ENCODE peak calls at places on chromosomes 6 and 20, in six cellular contexts. One of them, this sample, is unnamed. For H3K4me1, the result is how much of the 10 kb centered on the place peaks cover.

GRCh38 chr20:57374931-57375651 is 16.1 kb upstream of the RBM38 start:
- DNase-seq in aorta: peak
- DNase-seq in lower lobe of right lung: no peak
- DNase-seq in right cardiac atrium: no peak
- DNase-seq in prostate gland: no peak
- DNase-seq in MM.1S: no peak
- DNase-seq in this sample: peak

GRCh38 chr6:48098923-48099322 is 12.1 kb downstream of the PTCHD4 start:
- DNase-seq in aorta: no peak
- DNase-seq in lower lobe of right lung: no peak
- DNase-seq in right cardiac atrium: no peak
- DNase-seq in prostate gland: no peak
- DNase-seq in MM.1S: no peak
- DNase-seq in this sample: no peak

GRCh38 chr6:143592335-143592734 is 80.8 kb upstream of the FUCA2 start:
- DNase-seq in aorta: no peak
- DNase-seq in lower lobe of right lung: no peak
- DNase-seq in right cardiac atrium: no peak
- DNase-seq in prostate gland: no peak
- DNase-seq in MM.1S: no peak
- DNase-seq in this sample: no peak

GRCh38 chr6:113073611-113074191 is 726.6 kb downstream of the RFPL4B start:
- DNase-seq in aorta: no peak
- DNase-seq in lower lobe of right lung: no peak
- DNase-seq in right cardiac atrium: no peak
- DNase-seq in prostate gland: no peak
- DNase-seq in MM.1S: no peak
- DNase-seq in this sample: no peak

GRCh38 chr6:53811746-53812145 is 16.9 kb downstream of the LRRC1 start:
- DNase-seq in aorta: no peak
- DNase-seq in lower lobe of right lung: no peak
- DNase-seq in right cardiac atrium: no peak
- DNase-seq in prostate gland: no peak
- DNase-seq in MM.1S: peak
- DNase-seq in this sample: no peak

GRCh38 chr6:16929814-16930213 is 168.6 kb upstream of the ATXN1 start:
- DNase-seq in aorta: no peak
- DNase-seq in lower lobe of right lung: no peak
- DNase-seq in right cardiac atrium: no peak
- DNase-seq in prostate gland: no peak
- DNase-seq in MM.1S: no peak
- DNase-seq in this sample: no peak

GRCh38 chr20:64268180-64268579 is 12.6 kb downstream of the PCMTD2 start:
- DNase-seq in aorta: no peak
- DNase-seq in lower lobe of right lung: no peak
- DNase-seq in right cardiac atrium: peak
- DNase-seq in prostate gland: no peak
- DNase-seq in MM.1S: no peak
- DNase-seq in this sample: no peak

GRCh38 chr20:34079818-34080217 is 32.2 kb downstream of the EIF2S2 start:
- DNase-seq in aorta: no peak
- DNase-seq in lower lobe of right lung: no peak
- DNase-seq in right cardiac atrium: no peak
- DNase-seq in prostate gland: no peak
- DNase-seq in MM.1S: no peak
- DNase-seq in this sample: no peak

GRCh38 chr6:80366721-80367120 is 260.2 kb downstream of the BCKDHB start:
- DNase-seq in aorta: no peak
- DNase-seq in lower lobe of right lung: no peak
- DNase-seq in right cardiac atrium: peak
- DNase-seq in prostate gland: no peak
- DNase-seq in MM.1S: no peak
- DNase-seq in this sample: no peak

GRCh38 chr6:94323853-94324252 is 904.5 kb upstream of the EPHA7 start:
- DNase-seq in aorta: no peak
- DNase-seq in lower lobe of right lung: no peak
- DNase-seq in right cardiac atrium: no peak
- DNase-seq in prostate gland: no peak
- DNase-seq in MM.1S: no peak
- DNase-seq in this sample: no peak

GRCh38 chr6:1336246-1336843 is 24.4 kb downstream of the FOXQ1 start:
- DNase-seq in aorta: no peak
- DNase-seq in lower lobe of right lung: no peak
- DNase-seq in right cardiac atrium: no peak
- DNase-seq in prostate gland: peak
- DNase-seq in MM.1S: peak
- DNase-seq in this sample: no peak

GRCh38 chr20:22394583-22394982 is 189.8 kb downstream of the FOXA2 start:
- DNase-seq in aorta: no peak
- DNase-seq in lower lobe of right lung: no peak
- DNase-seq in right cardiac atrium: no peak
- DNase-seq in prostate gland: no peak
- DNase-seq in MM.1S: no peak
- DNase-seq in this sample: no peak

GRCh38 chr6:77341058-77341986 is 122.0 kb downstream of the HTR1B start:
- DNase-seq in aorta: no peak
- DNase-seq in lower lobe of right lung: no peak
- DNase-seq in right cardiac atrium: peak
- DNase-seq in prostate gland: no peak
- DNase-seq in MM.1S: no peak
- DNase-seq in this sample: no peak

GRCh38 chr6:163381118-163381751 is 33.3 kb upstream of the QKI start:
- DNase-seq in aorta: no peak
- DNase-seq in lower lobe of right lung: no peak
- DNase-seq in right cardiac atrium: no peak
- DNase-seq in prostate gland: no peak
- DNase-seq in MM.1S: no peak
- DNase-seq in this sample: no peak

GRCh38 chr6:130928993-130929678 is 101.9 kb downstream of the SMLR1 start:
- DNase-seq in aorta: no peak
- DNase-seq in lower lobe of right lung: no peak
- DNase-seq in right cardiac atrium: no peak
- DNase-seq in prostate gland: no peak
- DNase-seq in MM.1S: no peak
- DNase-seq in this sample: no peak

GRCh38 chr20:54223285-54223684 is 15.4 kb downstream of the PFDN4 start:
- DNase-seq in aorta: no peak
- DNase-seq in lower lobe of right lung: no peak
- DNase-seq in right cardiac atrium: no peak
- DNase-seq in prostate gland: no peak
- DNase-seq in MM.1S: no peak
- DNase-seq in this sample: no peak

GRCh38 chr6:51753635-51754034 is 333.8 kb downstream of the PKHD1 start:
- DNase-seq in aorta: no peak
- DNase-seq in lower lobe of right lung: peak
- DNase-seq in right cardiac atrium: peak
- DNase-seq in prostate gland: no peak
- DNase-seq in MM.1S: no peak
- DNase-seq in this sample: no peak

GRCh38 chr6:150685860-150686259 is 86.2 kb downstream of the PLEKHG1 start:
- DNase-seq in aorta: no peak
- DNase-seq in lower lobe of right lung: peak
- DNase-seq in right cardiac atrium: no peak
- DNase-seq in prostate gland: no peak
- DNase-seq in MM.1S: peak
- DNase-seq in this sample: no peak

GRCh38 chr20:63219447-63219821 is 3.5 kb upstream of the YTHDF1 start:
- DNase-seq in aorta: no peak
- DNase-seq in lower lobe of right lung: no peak
- DNase-seq in right cardiac atrium: no peak
- DNase-seq in prostate gland: no peak
- DNase-seq in MM.1S: no peak
- DNase-seq in this sample: no peak

GRCh38 chr6:144377586-144377985 is 92.5 kb downstream of the UTRN start:
- DNase-seq in aorta: no peak
- DNase-seq in lower lobe of right lung: no peak
- DNase-seq in right cardiac atrium: no peak
- DNase-seq in prostate gland: no peak
- DNase-seq in MM.1S: no peak
- DNase-seq in this sample: no peak

GRCh38 chr6:24330137-24330732 is 27.6 kb downstream of the DCDC2 start:
- DNase-seq in aorta: no peak
- DNase-seq in lower lobe of right lung: no peak
- DNase-seq in right cardiac atrium: no peak
- DNase-seq in prostate gland: no peak
- DNase-seq in MM.1S: no peak
- DNase-seq in this sample: no peak

GRCh38 chr20:58069796-58070663 is 158.4 kb downstream of the ANKRD60 start:
- DNase-seq in aorta: no peak
- DNase-seq in lower lobe of right lung: no peak
- DNase-seq in right cardiac atrium: peak
- DNase-seq in prostate gland: no peak
- DNase-seq in MM.1S: no peak
- DNase-seq in this sample: peak

GRCh38 chr20:19786311-19786710 is 28.3 kb downstream of the RIN2 start:
- DNase-seq in aorta: peak
- DNase-seq in lower lobe of right lung: no peak
- DNase-seq in right cardiac atrium: peak
- DNase-seq in prostate gland: no peak
- DNase-seq in MM.1S: no peak
- DNase-seq in this sample: peak
- H3K4me1 ChIP-seq in aorta: under half
- H3K4me1 ChIP-seq in lower lobe of right lung: under half
- H3K4me1 ChIP-seq in right cardiac atrium: under half
- H3K4me1 ChIP-seq in prostate gland: under half
- H3K4me1 ChIP-seq in MM.1S: under half
- H3K4me1 ChIP-seq in this sample: under half

DNA sequence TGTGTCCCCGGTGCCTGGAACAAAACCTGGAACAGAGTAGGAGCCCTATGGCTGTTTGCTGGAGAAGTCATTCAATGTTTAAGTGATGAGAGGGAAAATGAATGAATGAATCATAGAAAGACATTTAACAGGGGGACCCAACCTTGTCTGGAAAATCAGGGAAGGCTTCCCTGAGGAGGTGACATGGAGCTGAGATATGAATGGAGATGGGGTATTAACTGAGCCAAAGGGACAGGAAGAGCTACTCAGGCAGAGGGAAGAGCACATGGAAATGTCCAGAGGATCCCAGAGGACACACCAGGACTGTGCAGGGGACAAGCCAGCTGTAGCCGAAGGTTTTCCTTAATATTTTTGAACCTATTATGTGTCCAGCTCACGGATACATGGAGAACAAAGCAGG is 77.2 kb upstream of the PTPN1 start:
- DNase-seq in aorta: no peak
- DNase-seq in lower lobe of right lung: no peak
- DNase-seq in right cardiac atrium: no peak
- DNase-seq in prostate gland: no peak
- DNase-seq in MM.1S: no peak
- DNase-seq in this sample: no peak
- H3K4me1 ChIP-seq in aorta: under half
- H3K4me1 ChIP-seq in lower lobe of right lung: under half
- H3K4me1 ChIP-seq in right cardiac atrium: under half
- H3K4me1 ChIP-seq in prostate gland: under half
- H3K4me1 ChIP-seq in MM.1S: under half
- H3K4me1 ChIP-seq in this sample: under half

GRCh38 chr20:1376007-1376406 is 16.8 kb downstream of the FKBP1A start:
- DNase-seq in aorta: no peak
- DNase-seq in lower lobe of right lung: no peak
- DNase-seq in right cardiac atrium: no peak
- DNase-seq in prostate gland: no peak
- DNase-seq in MM.1S: no peak
- DNase-seq in this sample: no peak

GRCh38 chr20:1377984-1378742 is 14.7 kb downstream of the FKBP1A start:
- DNase-seq in aorta: no peak
- DNase-seq in lower lobe of right lung: no peak
- DNase-seq in right cardiac atrium: no peak
- DNase-seq in prostate gland: no peak
- DNase-seq in MM.1S: no peak
- DNase-seq in this sample: no peak

GRCh38 chr20:1377341-1377871 is 15.4 kb downstream of the FKBP1A start:
- DNase-seq in aorta: no peak
- DNase-seq in lower lobe of right lung: no peak
- DNase-seq in right cardiac atrium: no peak
- DNase-seq in prostate gland: no peak
- DNase-seq in MM.1S: no peak
- DNase-seq in this sample: no peak

GRCh38 chr20:1375515-1375914 is 17.3 kb downstream of the FKBP1A start:
- DNase-seq in aorta: no peak
- DNase-seq in lower lobe of right lung: no peak
- DNase-seq in right cardiac atrium: no peak
- DNase-seq in prostate gland: no peak
- DNase-seq in MM.1S: no peak
- DNase-seq in this sample: no peak

DNA sequence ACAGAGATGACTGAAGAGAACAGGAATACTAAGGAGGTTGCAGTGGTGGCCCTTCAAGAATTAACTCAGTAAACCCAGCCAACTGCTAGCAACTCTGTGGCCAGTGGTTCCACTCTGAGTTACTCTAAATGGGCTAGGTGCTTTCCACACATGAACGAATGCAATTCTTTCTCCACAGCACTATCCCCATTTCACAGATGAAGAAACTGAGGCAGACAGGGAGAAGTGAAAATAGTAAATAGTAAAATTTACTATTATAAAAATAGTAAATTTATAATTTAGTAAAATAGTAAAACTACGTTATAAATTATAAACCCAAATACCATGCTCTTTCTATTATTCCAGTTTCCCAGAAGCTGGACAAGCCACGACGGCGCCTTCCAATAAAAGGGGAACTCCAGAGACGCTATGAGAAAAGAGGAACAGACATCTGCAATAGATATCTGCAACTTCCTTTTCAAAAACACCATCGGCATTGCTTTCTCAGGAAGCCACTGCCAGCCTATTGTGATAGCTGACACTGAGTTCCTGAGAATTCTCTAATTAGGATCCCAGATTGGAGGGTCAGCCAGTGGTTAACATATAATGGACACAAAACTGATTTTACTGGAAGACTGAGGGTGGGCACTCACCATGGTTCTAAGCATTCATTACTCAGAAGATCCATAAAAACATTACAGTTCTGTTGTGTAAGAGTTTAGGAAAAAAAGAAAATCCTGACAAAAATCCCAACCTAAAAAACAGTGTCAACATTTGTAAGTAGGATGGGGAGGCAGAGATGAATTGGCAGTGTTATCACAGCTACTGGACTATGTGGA is 16.2 kb downstream of the FKBP1A start:
- DNase-seq in aorta: peak
- DNase-seq in lower lobe of right lung: no peak
- DNase-seq in right cardiac atrium: no peak
- DNase-seq in prostate gland: no peak
- DNase-seq in MM.1S: no peak
- DNase-seq in this sample: no peak
- H3K4me1 ChIP-seq in aorta: under half
- H3K4me1 ChIP-seq in lower lobe of right lung: half or more
- H3K4me1 ChIP-seq in right cardiac atrium: under half
- H3K4me1 ChIP-seq in prostate gland: under half
- H3K4me1 ChIP-seq in MM.1S: under half
- H3K4me1 ChIP-seq in this sample: under half

DNA sequence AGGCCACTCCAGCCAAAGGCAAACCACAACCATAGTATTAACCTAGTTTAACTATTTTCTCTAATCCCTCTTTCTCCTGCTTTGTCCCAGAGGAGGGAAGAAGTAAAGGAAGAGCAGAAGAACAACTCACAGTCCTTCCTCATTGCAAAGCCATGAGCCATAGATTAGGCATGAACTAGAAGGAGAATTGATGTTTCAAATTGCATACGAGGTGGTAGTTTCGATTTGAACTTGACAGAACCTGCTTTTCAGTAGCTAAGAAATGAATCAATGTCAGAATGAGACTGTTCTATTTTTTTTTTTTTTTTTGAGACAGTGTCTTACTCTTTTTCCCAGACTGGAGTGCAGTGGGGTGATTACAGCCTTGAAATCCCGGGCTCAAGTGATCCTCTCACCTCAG is 48.3 kb downstream of the PROKR2 start:
- DNase-seq in aorta: no peak
- DNase-seq in lower lobe of right lung: no peak
- DNase-seq in right cardiac atrium: no peak
- DNase-seq in prostate gland: no peak
- DNase-seq in MM.1S: no peak
- DNase-seq in this sample: no peak
- H3K4me1 ChIP-seq in aorta: under half
- H3K4me1 ChIP-seq in lower lobe of right lung: under half
- H3K4me1 ChIP-seq in right cardiac atrium: under half
- H3K4me1 ChIP-seq in prostate gland: under half
- H3K4me1 ChIP-seq in MM.1S: under half
- H3K4me1 ChIP-seq in this sample: under half

This sample was measured in tibial artery.